ENCODE peak calls at places on chromosomes 12 and 14, in five cellular contexts. R is activated naive CD8-positive, alpha-beta T cell treated with anti-CD3 and anti-CD28 coated beads, Interleukin-2, amount 50 U/mL, for 24 hours; G is stimulated activated CD4-positive, alpha-beta T cell treated with anti-CD3 and anti-CD28 coated beads, TNF-alpha, amount 100 ng/mL, for 24 hours; J is CD4-positive, CD25-positive, alpha-beta regulatory T cell; S is PC-3. E is an unnamed sample.

GRCh38 chr12:131056626-131057025 is 102.9 kb downstream of the ADGRD1 start:
- DNase-seq in R (no peak), J (no peak), G (no peak), S (no peak), E (no peak)

GRCh38 chr14:98227000-98227726 is 1044.8 kb downstream of the BCL11B start:
- DNase-seq in S (no peak), J (peak), G (no peak), R (peak), E (peak)

GRCh38 chr14:99774526-99775307 is 18.5 kb upstream of the EML1 start:
- DNase-seq in J (no peak), S (peak), G (no peak), R (no peak), E (no peak)

GRCh38 chr14:21350539-21350938 is 33.3 kb downstream of the SUPT16H start:
- DNase-seq in S (no peak), G (no peak), R (no peak), J (no peak), E (no peak)

GRCh38 chr12:120156315-120157259 is 37.9 kb downstream of the GCN1 start:
- DNase-seq in S (no peak), G (no peak), J (peak), R (no peak), E (no peak)

GRCh38 chr14:74476607-74477006 is 16.5 kb downstream of the NPC2 start:
- DNase-seq in S (no peak), J (no peak), G (no peak), R (no peak), E (no peak)

GRCh38 chr14:61837336-61838229 is 75.4 kb downstream of the SNAPC1 start:
- DNase-seq in R (peak), S (peak), G (peak), J (peak), E (peak)

GRCh38 chr12:75708829-75709228 is 197.4 kb upstream of the KRR1 start:
- DNase-seq in S (no peak), G (no peak), R (no peak), J (no peak), E (no peak)

GRCh38 chr12:50057000-50057841 is at the start of gene ASIC1:
- DNase-seq in J (peak), R (peak), S (peak), G (peak), E (peak)

GRCh38 chr12:104930388-104931326 is 27.4 kb downstream of the SLC41A2 start:
- DNase-seq in S (peak), G (peak), R (peak), J (peak), E (peak)

GRCh38 chr12:54993181-54993835 is 8.7 kb upstream of the TESPA1 start:
- DNase-seq in J (peak), S (peak), R (peak), G (peak), E (peak)

GRCh38 chr14:75459099-75459741 is 31.4 kb downstream of the JDP2 start:
- DNase-seq in S (no peak), J (peak), R (no peak), G (no peak), E (no peak)

GRCh38 chr12:30447061-30447750 is 248.5 kb downstream of the IPO8 start:
- DNase-seq in J (no peak), R (no peak), G (no peak), S (no peak), E (no peak)

GRCh38 chr12:76883826-76884225 is 5.0 kb upstream of the CSRP2 start:
- DNase-seq in J (no peak), R (no peak), G (no peak), S (no peak), E (no peak)

GRCh38 chr14:103746706-103747105 is 31.1 kb downstream of the ZFYVE21 start:
- DNase-seq in R (no peak), G (no peak), J (no peak), S (peak), E (no peak)

GRCh38 chr14:74459289-74459946 is 33.4 kb upstream of the SYNDIG1L start:
- DNase-seq in J (peak), S (peak), R (peak), G (no peak), E (no peak)

GRCh38 chr12:109760031-109760929 is 46.7 kb downstream of the FAM222A start:
- DNase-seq in R (no peak), S (no peak), G (no peak), J (no peak), E (no peak)

GRCh38 chr12:102592134-102592533 is 111.8 kb upstream of the IGF1 start:
- DNase-seq in J (no peak), R (no peak), S (no peak), G (no peak), E (no peak)

GRCh38 chr12:538731-539539 is 79.2 kb downstream of the B4GALNT3 start:
- DNase-seq in S (peak), G (no peak), R (no peak), J (peak), E (no peak)

GRCh38 chr12:116248930-116249329 is 28.6 kb downstream of the MED13L start:
- DNase-seq in J (no peak), R (no peak), S (no peak), G (no peak), E (no peak)

GRCh38 chr14:50025776-50026175 is 90.6 kb downstream of the VCPKMT start:
- DNase-seq in S (no peak), J (no peak), G (no peak), R (no peak), E (no peak)

GRCh38 chr14:96095581-96096476 is 56.7 kb downstream of the C14orf132 start:
- DNase-seq in R (no peak), J (no peak), S (peak), G (no peak), E (no peak)

GRCh38 chr12:100741084-100741711 is 53.4 kb upstream of the ANO4 start:
- DNase-seq in S (peak), R (no peak), J (peak), G (no peak), E (no peak)

GRCh38 chr14:24845851-24846250 is 204.1 kb downstream of the STXBP6 start:
- DNase-seq in G (no peak), R (no peak), S (no peak), J (no peak), E (no peak)

GRCh38 chr12:108633534-108634224 is at the start of gene SELPLG:
- DNase-seq in S (no peak), R (peak), G (peak), J (peak), E (peak)

GRCh38 chr14:68741839-68742470 is 50.9 kb downstream of the ZFP36L1 start:
- DNase-seq in R (no peak), S (no peak), J (no peak), G (no peak), E (no peak)

GRCh38 chr14:103404920-103405319 is 19.7 kb downstream of the MARK3 start:
- DNase-seq in J (no peak), S (no peak), R (no peak), G (no peak), E (no peak)

GRCh38 chr14:32469388-32470160 is 140.5 kb downstream of the AKAP6 start:
- DNase-seq in S (peak), G (no peak), J (peak), R (no peak), E (no peak)

GRCh38 chr12:72102150-72102549 is 163.5 kb downstream of the TPH2 start:
- DNase-seq in J (no peak), R (no peak), S (no peak), G (no peak), E (no peak)

GRCh38 chr14:100304825-100305445 is 1.3 kb downstream of the SLC25A29 start:
- DNase-seq in S (peak), J (peak), R (no peak), G (no peak), E (no peak)

E was measured in activated T-cell treated with anti-CD3 and anti-CD28 coated beads for 24 hours.